ENCODE peak calls at places on chromosomes 3 and 15, in eight cellular contexts. M is bronchial epithelial cell, N is Panc1, P is suprapubic skin, B is adrenal gland, J is right atrium auricular region, Z is progenitor cell of endocrine pancreas, C is B cell. W is an unnamed sample.
A peak's percentile ranks its signal among the peaks of the same experiment; 100 is the strongest.

GRCh38 chr3:182723596-182723995 is 69.7 kb upstream of the ATP11B start:
- DNase-seq in M (no peak), N (no peak), P (no peak), B (no peak), J (no peak), Z (no peak), C (no peak), W (no peak)

GRCh38 chr3:30508319-30508718 is 98.1 kb upstream of the TGFBR2 start:
- DNase-seq in M (no peak), N (no peak), P (no peak), B (no peak), J (no peak), Z (no peak), C (no peak), W (no peak)

GRCh38 chr3:174957581-174958001 is 98.5 kb downstream of the NAALADL2 start:
- DNase-seq in M (peak; percentile 79), N (no peak), P (no peak), B (no peak), J (no peak), Z (no peak), C (no peak), W (no peak)

GRCh38 chr3:69671082-69671952 is 67.9 kb upstream of the MITF start:
- DNase-seq in M (peak; percentile 43), N (no peak), P (no peak), B (peak; percentile 57), J (no peak), Z (peak; percentile 20), C (no peak), W (no peak)

GRCh38 chr15:73902121-73903020 is 23.9 kb upstream of the LOXL1 start:
- DNase-seq in M (no peak), N (no peak), P (no peak), B (no peak), J (no peak), Z (no peak), C (no peak), W (no peak)

GRCh38 chr3:59709702-59710555 is 660.1 kb upstream of the CFAP20DC start:
- DNase-seq in M (no peak), N (no peak), P (no peak), B (peak; percentile 53), J (no peak), Z (no peak), C (no peak), W (peak; percentile 77)

GRCh38 chr15:70099966-70100494 is 2.3 kb upstream of the TLE3 start:
- DNase-seq in M (no peak), N (no peak), P (no peak), B (peak; percentile 36), J (no peak), Z (no peak), C (no peak), W (no peak)

GRCh38 chr3:108546249-108546648 is 35.9 kb upstream of the MYH15 start:
- DNase-seq in M (no peak), N (no peak), P (no peak), B (no peak), J (no peak), Z (no peak), C (no peak), W (no peak)

GRCh38 chr15:80978685-80979084 is 10.9 kb downstream of the MESD start:
- DNase-seq in M (peak; percentile 45), N (no peak), P (no peak), B (no peak), J (no peak), Z (no peak), C (no peak), W (no peak)

GRCh38 chr15:80979538-80980200 is 9.9 kb downstream of the MESD start:
- DNase-seq in M (no peak), N (no peak), P (no peak), B (no peak), J (no peak), Z (no peak), C (no peak), W (no peak)

GRCh38 chr15:80982839-80983238 is 6.8 kb downstream of the MESD start:
- DNase-seq in M (no peak), N (no peak), P (no peak), B (no peak), J (no peak), Z (no peak), C (no peak), W (no peak)

GRCh38 chr15:80984856-80985255 is 4.8 kb downstream of the MESD start:
- DNase-seq in M (no peak), N (no peak), P (no peak), B (peak; percentile 66), J (no peak), Z (no peak), C (peak; percentile 48), W (peak; percentile 82)

DNA sequence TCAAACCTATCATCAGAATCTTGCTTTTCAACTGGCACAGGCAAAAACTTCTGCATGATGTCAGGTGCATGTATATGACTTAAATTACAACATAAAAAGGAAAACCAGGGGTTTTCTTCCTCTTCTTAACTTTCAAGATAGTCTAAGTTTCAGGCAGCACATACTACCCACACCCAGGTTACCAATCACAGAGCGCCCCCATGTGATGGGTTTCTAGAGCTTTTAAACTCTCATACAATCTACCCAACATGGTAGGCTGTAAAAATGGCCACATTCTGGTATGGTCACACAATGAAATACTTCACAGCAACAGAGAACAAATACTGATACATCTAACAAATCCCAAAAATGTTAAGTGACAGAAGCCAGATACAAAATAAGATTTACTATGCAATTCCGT is 7.4 kb downstream of the MESD start:
- DNase-seq in M (no peak), N (no peak), P (no peak), B (no peak), J (no peak), Z (no peak), C (no peak), W (no peak)
- TF ChIP-seq CTCF in M (no peak), N (peak; percentile 25), P (no peak), B (no peak), J (no peak), Z (no peak), C (no peak), W (no peak)

DNA sequence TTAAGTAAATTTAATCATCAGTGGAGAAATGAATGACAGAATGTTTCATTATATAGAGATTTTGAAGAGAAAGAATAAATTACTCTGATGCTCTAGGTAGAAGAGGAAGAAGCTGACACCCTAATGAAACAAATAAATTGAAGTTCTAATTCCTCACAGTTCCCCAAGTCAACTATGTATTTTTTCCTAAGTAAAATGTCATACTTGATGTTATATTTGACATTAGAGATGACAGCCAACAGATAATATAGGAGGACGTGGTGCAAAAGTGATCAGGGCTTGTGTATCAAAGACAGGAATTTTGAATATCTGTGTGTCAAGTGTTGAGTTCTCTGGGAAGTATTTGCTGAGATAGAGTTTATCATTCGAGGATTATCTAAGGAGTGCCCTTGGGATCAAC is 81.2 kb upstream of the CADPS start:
- DNase-seq in M (no peak), N (no peak), P (no peak), B (no peak), J (no peak), Z (no peak), C (no peak), W (no peak)
- TF ChIP-seq CTCF in M (no peak), N (no peak), P (no peak), B (no peak), J (no peak), Z (no peak), C (no peak), W (no peak)

GRCh38 chr15:43488790-43489585 is 4.0 kb downstream of the TP53BP1 start:
- DNase-seq in M (no peak), N (no peak), P (no peak), B (no peak), J (no peak), Z (no peak), C (no peak), W (no peak)

GRCh38 chr15:43484455-43484854 is 8.5 kb downstream of the TP53BP1 start:
- DNase-seq in M (no peak), N (no peak), P (no peak), B (peak; percentile 32), J (no peak), Z (no peak), C (no peak), W (no peak)

GRCh38 chr15:43487271-43487895 is 5.6 kb downstream of the TP53BP1 start:
- DNase-seq in M (no peak), N (no peak), P (no peak), B (no peak), J (no peak), Z (no peak), C (no peak), W (no peak)

DNA sequence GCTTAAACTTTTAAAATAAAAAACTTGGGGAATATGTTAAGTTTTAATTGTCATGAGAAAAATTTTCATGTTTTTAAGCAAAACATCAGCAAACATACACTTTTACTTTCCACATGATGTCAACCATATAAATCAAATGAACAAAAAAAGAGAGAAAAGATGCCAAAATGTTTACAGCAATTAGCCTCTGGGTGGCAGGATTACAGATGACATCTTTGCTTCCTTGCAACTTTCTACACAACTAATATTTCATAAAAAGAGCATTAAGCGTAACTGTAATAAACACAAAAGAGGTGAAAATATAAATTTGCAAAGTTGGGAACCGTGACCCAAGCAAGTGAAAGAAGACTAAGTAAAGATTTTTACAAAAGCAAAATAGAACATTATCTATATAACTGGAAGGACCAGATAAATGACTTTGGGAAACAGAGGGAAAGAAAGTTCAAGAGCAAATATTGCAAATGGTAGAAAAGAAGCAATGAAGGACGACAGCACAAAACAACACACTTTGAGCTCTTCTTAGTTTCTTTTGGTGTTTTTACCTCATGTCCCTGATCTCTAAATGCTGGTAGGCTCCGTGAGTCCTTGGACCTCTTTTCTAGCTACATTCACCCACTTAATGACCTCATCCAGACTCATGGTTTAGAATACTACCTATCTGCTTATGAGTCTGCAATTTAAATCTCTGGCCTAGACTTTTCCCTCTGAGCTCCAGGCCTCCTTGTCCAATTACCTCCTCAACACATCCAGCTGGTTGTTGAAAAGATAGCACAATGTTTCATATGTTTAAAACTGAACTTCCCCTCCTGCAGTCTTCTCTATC is 9.4 kb downstream of the TP53BP1 start:
- DNase-seq in M (no peak), N (no peak), P (no peak), B (no peak), J (no peak), Z (no peak), C (no peak), W (no peak)
- TF ChIP-seq CTCF in M (peak; percentile 15), N (no peak), P (no peak), B (peak; percentile 34), J (peak; percentile 14), Z (no peak), C (peak; percentile 41), W (no peak)

GRCh38 chr3:196985954-196986885 is 17.6 kb upstream of the PIGZ start:
- DNase-seq in M (no peak), N (no peak), P (peak; percentile 15), B (no peak), J (no peak), Z (no peak), C (no peak), W (no peak)

GRCh38 chr3:196989721-196990262 is 21.2 kb upstream of the PIGZ start:
- DNase-seq in M (no peak), N (no peak), P (no peak), B (no peak), J (no peak), Z (no peak), C (no peak), W (no peak)

GRCh38 chr3:196990654-196991053 is 22.0 kb upstream of the PIGZ start:
- DNase-seq in M (no peak), N (no peak), P (peak; percentile 73), B (no peak), J (no peak), Z (no peak), C (no peak), W (peak; percentile 7)

GRCh38 chr3:196987022-196987421 is 18.4 kb upstream of the PIGZ start:
- DNase-seq in M (no peak), N (no peak), P (peak; percentile 20), B (no peak), J (no peak), Z (no peak), C (no peak), W (no peak)

GRCh38 chr3:196988241-196989029 is 19.8 kb upstream of the PIGZ start:
- DNase-seq in M (peak; percentile 43), N (no peak), P (peak; percentile 66), B (peak; percentile 82), J (no peak), Z (no peak), C (no peak), W (peak; percentile 19)
- TF ChIP-seq CTCF in M (peak; percentile 35), N (no peak), P (no peak), B (no peak), J (no peak), Z (peak; percentile 31), C (no peak), W (no peak)